ENCODE peak calls at places on chromosomes 16 and 17, in nine cellular contexts. One of them, this sample, is unnamed. For H3K4me1, the result is how much of the 10 kb centered on the place peaks cover.

GRCh38 chr17:80621335-80622169 is 76.9 kb downstream of the RPTOR start:
- DNase-seq in stomach: no peak
- DNase-seq in fibroblast of lung: no peak
- DNase-seq in CD8-positive, alpha-beta T cell: no peak
- DNase-seq in SK-N-SH: no peak
- DNase-seq in cardiac muscle cell: no peak
- DNase-seq in H9: no peak
- DNase-seq in Peyer's patch: no peak
- DNase-seq in endodermal cell: peak
- DNase-seq in this sample: no peak

GRCh38 chr16:58809213-58809612 is 75.1 kb upstream of the GOT2 start:
- DNase-seq in endodermal cell: no peak
- DNase-seq in Peyer's patch: no peak
- DNase-seq in stomach: no peak
- DNase-seq in H9: no peak
- DNase-seq in fibroblast of lung: no peak
- DNase-seq in cardiac muscle cell: no peak
- DNase-seq in SK-N-SH: no peak
- DNase-seq in CD8-positive, alpha-beta T cell: no peak
- DNase-seq in this sample: no peak

GRCh38 chr16:57889960-57890751 is 80.8 kb downstream of the CNGB1 start:
- DNase-seq in H9: no peak
- DNase-seq in cardiac muscle cell: peak
- DNase-seq in endodermal cell: no peak
- DNase-seq in SK-N-SH: no peak
- DNase-seq in fibroblast of lung: peak
- DNase-seq in Peyer's patch: no peak
- DNase-seq in stomach: no peak
- DNase-seq in CD8-positive, alpha-beta T cell: no peak
- DNase-seq in this sample: peak

GRCh38 chr17:71427801-71428200 is 693.0 kb upstream of the SOX9 start:
- DNase-seq in cardiac muscle cell: no peak
- DNase-seq in stomach: no peak
- DNase-seq in CD8-positive, alpha-beta T cell: no peak
- DNase-seq in SK-N-SH: no peak
- DNase-seq in Peyer's patch: no peak
- DNase-seq in fibroblast of lung: no peak
- DNase-seq in endodermal cell: no peak
- DNase-seq in H9: no peak
- DNase-seq in this sample: no peak

GRCh38 chr17:58398574-58399266 is 18.6 kb downstream of the RNF43 start:
- DNase-seq in SK-N-SH: no peak
- DNase-seq in fibroblast of lung: no peak
- DNase-seq in CD8-positive, alpha-beta T cell: no peak
- DNase-seq in H9: no peak
- DNase-seq in Peyer's patch: no peak
- DNase-seq in stomach: no peak
- DNase-seq in cardiac muscle cell: no peak
- DNase-seq in endodermal cell: no peak
- DNase-seq in this sample: no peak

GRCh38 chr17:43791589-43791988 is 11.4 kb downstream of the CFAP97D1 start:
- DNase-seq in H9: peak
- DNase-seq in fibroblast of lung: peak
- DNase-seq in stomach: no peak
- DNase-seq in Peyer's patch: peak
- DNase-seq in endodermal cell: peak
- DNase-seq in SK-N-SH: peak
- DNase-seq in CD8-positive, alpha-beta T cell: no peak
- DNase-seq in cardiac muscle cell: peak
- DNase-seq in this sample: no peak

GRCh38 chr16:80287674-80288073 is 253.1 kb upstream of the DYNLRB2 start:
- DNase-seq in stomach: no peak
- DNase-seq in cardiac muscle cell: no peak
- DNase-seq in endodermal cell: no peak
- DNase-seq in H9: no peak
- DNase-seq in Peyer's patch: no peak
- DNase-seq in fibroblast of lung: peak
- DNase-seq in SK-N-SH: no peak
- DNase-seq in CD8-positive, alpha-beta T cell: no peak
- DNase-seq in this sample: no peak

GRCh38 chr17:81200695-81201580 is 21.8 kb downstream of the CEP131 start:
- DNase-seq in endodermal cell: peak
- DNase-seq in CD8-positive, alpha-beta T cell: no peak
- DNase-seq in stomach: peak
- DNase-seq in SK-N-SH: peak
- DNase-seq in Peyer's patch: peak
- DNase-seq in H9: no peak
- DNase-seq in cardiac muscle cell: peak
- DNase-seq in fibroblast of lung: peak
- DNase-seq in this sample: peak

GRCh38 chr17:40399185-40399584 is 18.5 kb downstream of the TOP2A start:
- DNase-seq in stomach: no peak
- DNase-seq in cardiac muscle cell: peak
- DNase-seq in Peyer's patch: no peak
- DNase-seq in fibroblast of lung: peak
- DNase-seq in CD8-positive, alpha-beta T cell: no peak
- DNase-seq in SK-N-SH: peak
- DNase-seq in endodermal cell: no peak
- DNase-seq in H9: no peak
- DNase-seq in this sample: no peak

GRCh38 chr16:57203451-57203850 is 17.3 kb downstream of the RSPRY1 start:
- DNase-seq in cardiac muscle cell: no peak
- DNase-seq in endodermal cell: no peak
- DNase-seq in H9: no peak
- DNase-seq in fibroblast of lung: peak
- DNase-seq in Peyer's patch: no peak
- DNase-seq in stomach: no peak
- DNase-seq in SK-N-SH: no peak
- DNase-seq in CD8-positive, alpha-beta T cell: no peak
- DNase-seq in this sample: no peak

GRCh38 chr17:45225051-45225700 is 3.5 kb downstream of the FMNL1 start:
- DNase-seq in Peyer's patch: no peak
- DNase-seq in H9: peak
- DNase-seq in SK-N-SH: no peak
- DNase-seq in cardiac muscle cell: no peak
- DNase-seq in CD8-positive, alpha-beta T cell: peak
- DNase-seq in fibroblast of lung: no peak
- DNase-seq in stomach: no peak
- DNase-seq in endodermal cell: no peak
- DNase-seq in this sample: peak
- H3K4me1 ChIP-seq in Peyer's patch: under half
- H3K4me1 ChIP-seq in H9: under half
- H3K4me1 ChIP-seq in SK-N-SH: under half
- H3K4me1 ChIP-seq in cardiac muscle cell: under half
- H3K4me1 ChIP-seq in CD8-positive, alpha-beta T cell: half or more
- H3K4me1 ChIP-seq in fibroblast of lung: under half
- H3K4me1 ChIP-seq in stomach: half or more
- H3K4me1 ChIP-seq in endodermal cell: under half
- H3K4me1 ChIP-seq in this sample: under half

GRCh38 chr16:68382296-68382718 is 66.0 kb downstream of the SMPD3 start:
- DNase-seq in endodermal cell: peak
- DNase-seq in Peyer's patch: peak
- DNase-seq in CD8-positive, alpha-beta T cell: no peak
- DNase-seq in SK-N-SH: peak
- DNase-seq in fibroblast of lung: no peak
- DNase-seq in stomach: peak
- DNase-seq in cardiac muscle cell: no peak
- DNase-seq in H9: peak
- DNase-seq in this sample: no peak

GRCh38 chr16:68383858-68384257 is 64.5 kb downstream of the SMPD3 start:
- DNase-seq in Peyer's patch: no peak
- DNase-seq in SK-N-SH: no peak
- DNase-seq in endodermal cell: no peak
- DNase-seq in stomach: no peak
- DNase-seq in H9: no peak
- DNase-seq in cardiac muscle cell: no peak
- DNase-seq in CD8-positive, alpha-beta T cell: no peak
- DNase-seq in fibroblast of lung: no peak
- DNase-seq in this sample: no peak

GRCh38 chr16:68385371-68385770 is 62.9 kb downstream of the SMPD3 start:
- DNase-seq in SK-N-SH: no peak
- DNase-seq in Peyer's patch: no peak
- DNase-seq in CD8-positive, alpha-beta T cell: no peak
- DNase-seq in endodermal cell: no peak
- DNase-seq in fibroblast of lung: no peak
- DNase-seq in cardiac muscle cell: no peak
- DNase-seq in stomach: no peak
- DNase-seq in H9: no peak
- DNase-seq in this sample: no peak

GRCh38 chr16:68386628-68387027 is 61.7 kb downstream of the SMPD3 start:
- DNase-seq in SK-N-SH: peak
- DNase-seq in CD8-positive, alpha-beta T cell: no peak
- DNase-seq in cardiac muscle cell: no peak
- DNase-seq in stomach: peak
- DNase-seq in H9: no peak
- DNase-seq in fibroblast of lung: no peak
- DNase-seq in endodermal cell: no peak
- DNase-seq in Peyer's patch: peak
- DNase-seq in this sample: no peak

DNA sequence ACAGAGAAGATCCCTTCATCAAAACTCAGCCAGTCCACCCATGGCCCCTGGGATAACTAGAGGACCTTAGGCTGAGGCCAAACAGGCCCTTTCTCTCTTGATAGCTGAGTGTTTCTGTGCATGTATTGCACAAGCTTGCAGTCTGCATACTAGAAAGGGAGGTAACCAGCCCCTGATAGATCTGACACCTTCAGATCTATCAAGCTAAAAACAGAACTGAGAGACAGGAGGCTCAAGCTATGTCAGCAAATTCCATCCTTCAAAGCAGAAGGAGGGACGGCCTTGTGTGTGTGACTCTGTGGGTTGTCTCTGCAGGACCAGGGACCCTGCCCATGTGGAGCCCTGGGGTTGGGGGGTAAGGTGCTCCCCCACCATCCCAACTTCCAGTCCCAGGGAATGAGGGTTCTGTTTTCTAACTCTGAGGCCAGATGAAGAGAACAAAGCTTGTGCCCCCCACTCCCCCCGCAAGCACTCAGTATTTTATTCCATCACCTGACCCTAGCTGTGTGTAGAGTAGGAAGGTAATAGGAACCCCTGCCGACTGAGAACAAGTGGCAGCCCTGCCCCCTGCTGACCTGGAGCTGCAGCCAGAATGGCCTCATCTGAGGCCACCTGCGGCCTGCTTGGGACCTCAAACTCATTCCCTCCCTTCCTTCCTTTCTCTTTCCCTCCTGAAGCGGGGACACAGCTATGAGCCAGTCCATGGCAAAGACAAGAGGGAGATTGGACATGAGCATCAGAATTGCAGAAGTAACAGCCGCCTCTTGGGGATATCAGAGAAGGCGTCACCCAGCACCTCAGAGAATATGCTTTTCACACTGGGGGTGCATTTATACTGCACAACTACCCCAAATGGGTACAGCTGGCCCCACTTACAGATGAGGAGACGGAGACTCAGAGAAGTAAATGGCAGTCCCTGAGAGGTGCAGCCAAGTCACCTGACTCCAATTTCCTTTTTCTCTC is 63.7 kb downstream of the SMPD3 start:
- DNase-seq in H9: peak
- DNase-seq in CD8-positive, alpha-beta T cell: no peak
- DNase-seq in Peyer's patch: no peak
- DNase-seq in SK-N-SH: no peak
- DNase-seq in endodermal cell: peak
- DNase-seq in cardiac muscle cell: no peak
- DNase-seq in stomach: no peak
- DNase-seq in fibroblast of lung: no peak
- DNase-seq in this sample: no peak
- TF ChIP-seq CTCF in H9: no peak
- TF ChIP-seq CTCF in CD8-positive, alpha-beta T cell: no peak
- TF ChIP-seq CTCF in Peyer's patch: peak
- TF ChIP-seq CTCF in SK-N-SH: no peak
- TF ChIP-seq CTCF in endodermal cell: peak
- TF ChIP-seq CTCF in cardiac muscle cell: no peak
- TF ChIP-seq CTCF in stomach: no peak
- TF ChIP-seq CTCF in fibroblast of lung: no peak
- TF ChIP-seq CTCF in this sample: no peak

GRCh38 chr17:15096511-15096910 is 168.6 kb downstream of the PMP22 start:
- DNase-seq in H9: no peak
- DNase-seq in SK-N-SH: no peak
- DNase-seq in fibroblast of lung: no peak
- DNase-seq in endodermal cell: no peak
- DNase-seq in stomach: no peak
- DNase-seq in Peyer's patch: no peak
- DNase-seq in CD8-positive, alpha-beta T cell: no peak
- DNase-seq in cardiac muscle cell: no peak
- DNase-seq in this sample: no peak
- H3K4me1 ChIP-seq in H9: under half
- H3K4me1 ChIP-seq in SK-N-SH: under half
- H3K4me1 ChIP-seq in fibroblast of lung: under half
- H3K4me1 ChIP-seq in endodermal cell: under half
- H3K4me1 ChIP-seq in stomach: under half
- H3K4me1 ChIP-seq in Peyer's patch: under half
- H3K4me1 ChIP-seq in CD8-positive, alpha-beta T cell: under half
- H3K4me1 ChIP-seq in cardiac muscle cell: under half
- H3K4me1 ChIP-seq in this sample: under half

GRCh38 chr17:1643293-1643998 is 2.1 kb downstream of the SCARF1 start:
- DNase-seq in endodermal cell: peak
- DNase-seq in SK-N-SH: peak
- DNase-seq in CD8-positive, alpha-beta T cell: peak
- DNase-seq in Peyer's patch: peak
- DNase-seq in cardiac muscle cell: peak
- DNase-seq in stomach: peak
- DNase-seq in fibroblast of lung: no peak
- DNase-seq in H9: peak
- DNase-seq in this sample: no peak
- TF ChIP-seq CTCF in endodermal cell: peak
- TF ChIP-seq CTCF in SK-N-SH: peak
- TF ChIP-seq CTCF in CD8-positive, alpha-beta T cell: peak
- TF ChIP-seq CTCF in Peyer's patch: peak
- TF ChIP-seq CTCF in cardiac muscle cell: peak
- TF ChIP-seq CTCF in stomach: no peak
- TF ChIP-seq CTCF in fibroblast of lung: peak
- TF ChIP-seq CTCF in H9: peak
- TF ChIP-seq CTCF in this sample: no peak

GRCh38 chr17:75645501-75645888 is 12.3 kb downstream of the SMIM5 start:
- DNase-seq in stomach: peak
- DNase-seq in fibroblast of lung: peak
- DNase-seq in CD8-positive, alpha-beta T cell: no peak
- DNase-seq in endodermal cell: peak
- DNase-seq in cardiac muscle cell: no peak
- DNase-seq in Peyer's patch: peak
- DNase-seq in SK-N-SH: peak
- DNase-seq in H9: peak
- DNase-seq in this sample: no peak
- H3K4me1 ChIP-seq in stomach: half or more
- H3K4me1 ChIP-seq in fibroblast of lung: under half
- H3K4me1 ChIP-seq in CD8-positive, alpha-beta T cell: under half
- H3K4me1 ChIP-seq in endodermal cell: under half
- H3K4me1 ChIP-seq in cardiac muscle cell: under half
- H3K4me1 ChIP-seq in Peyer's patch: under half
- H3K4me1 ChIP-seq in SK-N-SH: under half
- H3K4me1 ChIP-seq in H9: under half
- H3K4me1 ChIP-seq in this sample: under half

This sample was measured in tibial artery.